ENCODE peak calls at places on chromosomes 7 and 10, in six cellular contexts. One of them, this sample, is unnamed.

GRCh38 chr7:108108131-108108530 is 22.0 kb downstream of the LAMB4 start:
- DNase-seq in IMR-90: no peak
- DNase-seq in H9: no peak
- DNase-seq in mesenchymal stem cell: no peak
- DNase-seq in trophoblast cell: no peak
- DNase-seq in H1: no peak
- DNase-seq in this sample: no peak

GRCh38 chr7:21476429-21476828 is 48.5 kb downstream of the SP4 start:
- DNase-seq in IMR-90: no peak
- DNase-seq in H9: no peak
- DNase-seq in mesenchymal stem cell: no peak
- DNase-seq in trophoblast cell: no peak
- DNase-seq in H1: no peak
- DNase-seq in this sample: no peak

GRCh38 chr10:35307297-35307696 is 29.0 kb upstream of the CCNY start:
- DNase-seq in IMR-90: peak
- DNase-seq in H9: no peak
- DNase-seq in mesenchymal stem cell: no peak
- DNase-seq in trophoblast cell: no peak
- DNase-seq in H1: no peak
- DNase-seq in this sample: no peak

GRCh38 chr10:71880425-71881306 is 29.6 kb upstream of the PSAP start:
- DNase-seq in IMR-90: no peak
- DNase-seq in H9: no peak
- DNase-seq in mesenchymal stem cell: no peak
- DNase-seq in trophoblast cell: no peak
- DNase-seq in H1: no peak
- DNase-seq in this sample: no peak

GRCh38 chr10:11715815-11716494 is 26.2 kb upstream of the ECHDC3 start:
- DNase-seq in IMR-90: no peak
- DNase-seq in H9: no peak
- DNase-seq in mesenchymal stem cell: no peak
- DNase-seq in trophoblast cell: no peak
- DNase-seq in H1: no peak
- DNase-seq in this sample: no peak

GRCh38 chr7:424961-425793 is 94.5 kb downstream of the PDGFA start:
- DNase-seq in IMR-90: no peak
- DNase-seq in H9: no peak
- DNase-seq in mesenchymal stem cell: no peak
- DNase-seq in trophoblast cell: no peak
- DNase-seq in H1: no peak
- DNase-seq in this sample: no peak

GRCh38 chr7:103679156-103680132 is 233.4 kb upstream of the SLC26A5 start:
- DNase-seq in IMR-90: peak
- DNase-seq in H9: no peak
- DNase-seq in mesenchymal stem cell: no peak
- DNase-seq in trophoblast cell: no peak
- DNase-seq in H1: no peak
- DNase-seq in this sample: no peak

GRCh38 chr7:94580601-94581000 is 71.0 kb downstream of the CASD1 start:
- DNase-seq in IMR-90: peak
- DNase-seq in H9: no peak
- DNase-seq in mesenchymal stem cell: peak
- DNase-seq in trophoblast cell: peak
- DNase-seq in H1: no peak
- DNase-seq in this sample: peak

GRCh38 chr10:44982114-44982460 is 3.5 kb upstream of the DEPP1 start:
- DNase-seq in IMR-90: no peak
- DNase-seq in H9: no peak
- DNase-seq in mesenchymal stem cell: no peak
- DNase-seq in trophoblast cell: no peak
- DNase-seq in H1: no peak
- DNase-seq in this sample: no peak

GRCh38 chr7:82423446-82423845 is 20.1 kb downstream of the CACNA2D1 start:
- DNase-seq in IMR-90: no peak
- DNase-seq in H9: no peak
- DNase-seq in mesenchymal stem cell: no peak
- DNase-seq in trophoblast cell: no peak
- DNase-seq in H1: no peak
- DNase-seq in this sample: no peak

GRCh38 chr10:25174461-25175230 is at the start of gene GPR158:
- DNase-seq in IMR-90: peak
- DNase-seq in H9: peak
- DNase-seq in mesenchymal stem cell: peak
- DNase-seq in trophoblast cell: peak
- DNase-seq in H1: peak
- DNase-seq in this sample: peak

GRCh38 chr10:71323407-71323806 is 4.3 kb downstream of the SLC29A3 start:
- DNase-seq in IMR-90: peak
- DNase-seq in H9: no peak
- DNase-seq in mesenchymal stem cell: peak
- DNase-seq in trophoblast cell: peak
- DNase-seq in H1: no peak
- DNase-seq in this sample: peak

GRCh38 chr10:51397695-51398094 is 301.7 kb downstream of the CSTF2T start:
- DNase-seq in IMR-90: peak
- DNase-seq in H9: no peak
- DNase-seq in mesenchymal stem cell: no peak
- DNase-seq in trophoblast cell: no peak
- DNase-seq in H1: no peak
- DNase-seq in this sample: no peak

GRCh38 chr10:11707936-11708335 is 34.2 kb upstream of the ECHDC3 start:
- DNase-seq in IMR-90: no peak
- DNase-seq in H9: no peak
- DNase-seq in mesenchymal stem cell: no peak
- DNase-seq in trophoblast cell: peak
- DNase-seq in H1: no peak
- DNase-seq in this sample: no peak

GRCh38 chr7:27409776-27410175 is 167.2 kb downstream of the EVX1 start:
- DNase-seq in IMR-90: no peak
- DNase-seq in H9: no peak
- DNase-seq in mesenchymal stem cell: peak
- DNase-seq in trophoblast cell: no peak
- DNase-seq in H1: no peak
- DNase-seq in this sample: peak

GRCh38 chr7:46153583-46153950 is 232.5 kb upstream of the IGFBP3 start:
- DNase-seq in IMR-90: no peak
- DNase-seq in H9: no peak
- DNase-seq in mesenchymal stem cell: no peak
- DNase-seq in trophoblast cell: no peak
- DNase-seq in H1: no peak
- DNase-seq in this sample: no peak

GRCh38 chr7:100887186-100887954 is 2.1 kb downstream of the UFSP1 start:
- DNase-seq in IMR-90: no peak
- DNase-seq in H9: no peak
- DNase-seq in mesenchymal stem cell: no peak
- DNase-seq in trophoblast cell: no peak
- DNase-seq in H1: no peak
- DNase-seq in this sample: no peak

GRCh38 chr10:49610015-49610734 is at the start of gene SLC18A3:
- DNase-seq in IMR-90: no peak
- DNase-seq in H9: peak
- DNase-seq in mesenchymal stem cell: no peak
- DNase-seq in trophoblast cell: no peak
- DNase-seq in H1: no peak
- DNase-seq in this sample: no peak

GRCh38 chr10:14579405-14579804 is 195.3 kb downstream of the FAM107B start:
- DNase-seq in IMR-90: peak
- DNase-seq in H9: no peak
- DNase-seq in mesenchymal stem cell: no peak
- DNase-seq in trophoblast cell: no peak
- DNase-seq in H1: no peak
- DNase-seq in this sample: no peak

GRCh38 chr7:106623846-106624245 is 37.1 kb downstream of the CCDC71L start:
- DNase-seq in IMR-90: peak
- DNase-seq in H9: no peak
- DNase-seq in mesenchymal stem cell: peak
- DNase-seq in trophoblast cell: peak
- DNase-seq in H1: no peak
- DNase-seq in this sample: no peak

GRCh38 chr10:43873717-43874116 is 225.0 kb upstream of the ZNF32 start:
- DNase-seq in IMR-90: no peak
- DNase-seq in H9: no peak
- DNase-seq in mesenchymal stem cell: no peak
- DNase-seq in trophoblast cell: no peak
- DNase-seq in H1: no peak
- DNase-seq in this sample: no peak

GRCh38 chr7:137074386-137075030 is 206.1 kb downstream of the CHRM2 start:
- DNase-seq in IMR-90: peak
- DNase-seq in H9: no peak
- DNase-seq in mesenchymal stem cell: peak
- DNase-seq in trophoblast cell: no peak
- DNase-seq in H1: no peak
- DNase-seq in this sample: no peak

GRCh38 chr10:44966816-44967509 is 7.4 kb downstream of the RASSF4 start:
- DNase-seq in IMR-90: no peak
- DNase-seq in H9: peak
- DNase-seq in mesenchymal stem cell: peak
- DNase-seq in trophoblast cell: no peak
- DNase-seq in H1: no peak
- DNase-seq in this sample: no peak

GRCh38 chr10:29857843-29858242 is 201.5 kb downstream of the JCAD start:
- DNase-seq in IMR-90: no peak
- DNase-seq in H9: no peak
- DNase-seq in mesenchymal stem cell: no peak
- DNase-seq in trophoblast cell: no peak
- DNase-seq in H1: no peak
- DNase-seq in this sample: no peak

GRCh38 chr10:2897619-2898508 is 169.5 kb upstream of the PFKP start:
- DNase-seq in IMR-90: no peak
- DNase-seq in H9: no peak
- DNase-seq in mesenchymal stem cell: peak
- DNase-seq in trophoblast cell: no peak
- DNase-seq in H1: no peak
- DNase-seq in this sample: no peak

GRCh38 chr10:2900530-2900929 is 166.8 kb upstream of the PFKP start:
- DNase-seq in IMR-90: no peak
- DNase-seq in H9: no peak
- DNase-seq in mesenchymal stem cell: no peak
- DNase-seq in trophoblast cell: no peak
- DNase-seq in H1: no peak
- DNase-seq in this sample: no peak

GRCh38 chr10:2895616-2896196 is 171.6 kb upstream of the PFKP start:
- DNase-seq in IMR-90: no peak
- DNase-seq in H9: no peak
- DNase-seq in mesenchymal stem cell: no peak
- DNase-seq in trophoblast cell: no peak
- DNase-seq in H1: no peak
- DNase-seq in this sample: no peak

GRCh38 chr10:2898509-2898860 is 168.9 kb upstream of the PFKP start:
- DNase-seq in IMR-90: no peak
- DNase-seq in H9: no peak
- DNase-seq in mesenchymal stem cell: no peak
- DNase-seq in trophoblast cell: no peak
- DNase-seq in H1: no peak
- DNase-seq in this sample: no peak

GRCh38 chr10:2899246-2899645 is 168.1 kb upstream of the PFKP start:
- DNase-seq in IMR-90: no peak
- DNase-seq in H9: no peak
- DNase-seq in mesenchymal stem cell: no peak
- DNase-seq in trophoblast cell: no peak
- DNase-seq in H1: no peak
- DNase-seq in this sample: no peak
- H3K23ac ChIP-seq in IMR-90: no peak
- H3K23ac ChIP-seq in H9: no peak
- H3K23ac ChIP-seq in mesenchymal stem cell: no peak
- H3K23ac ChIP-seq in trophoblast cell: no peak
- H3K23ac ChIP-seq in H1: no peak
- H3K23ac ChIP-seq in this sample: no peak

DNA sequence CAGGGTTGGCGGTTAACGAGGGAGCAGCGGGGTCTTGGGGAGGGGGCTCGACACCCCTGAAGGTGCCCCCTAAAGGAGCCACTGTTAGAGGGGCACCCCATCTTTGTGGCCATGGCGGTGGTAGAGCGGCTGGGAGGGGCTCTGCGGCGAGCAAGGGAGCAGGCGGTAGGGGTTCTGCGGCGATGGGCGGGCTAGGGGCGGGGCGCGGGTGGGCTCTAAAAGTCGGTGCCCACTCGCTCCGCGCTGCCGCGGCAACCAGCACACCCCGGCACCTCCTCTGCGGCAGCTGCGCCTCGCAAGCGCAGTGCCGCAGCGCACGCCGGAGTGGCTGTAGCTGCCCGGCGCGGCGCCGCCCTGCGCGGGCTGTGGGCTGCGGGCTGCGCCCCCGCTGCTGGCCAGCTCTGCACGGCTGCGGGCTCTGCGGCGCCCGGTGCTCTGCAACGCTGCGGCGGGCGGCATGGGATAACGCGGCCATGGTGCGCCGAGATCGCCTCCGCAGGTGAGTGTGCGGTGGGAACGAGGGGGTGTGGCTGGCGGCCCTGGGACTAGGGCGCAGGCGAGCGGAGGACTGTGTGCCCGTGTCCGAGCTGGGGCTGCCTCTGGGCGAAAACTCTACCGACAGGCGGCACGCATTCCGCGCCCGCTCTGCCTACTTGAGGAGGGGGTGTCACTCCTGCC is at the start of gene MEST:
- DNase-seq in IMR-90: peak
- DNase-seq in H9: peak
- DNase-seq in mesenchymal stem cell: peak
- DNase-seq in trophoblast cell: peak
- DNase-seq in H1: no peak
- DNase-seq in this sample: no peak
- H3K23ac ChIP-seq in IMR-90: peak
- H3K23ac ChIP-seq in H9: no peak
- H3K23ac ChIP-seq in mesenchymal stem cell: no peak
- H3K23ac ChIP-seq in trophoblast cell: no peak
- H3K23ac ChIP-seq in H1: no peak
- H3K23ac ChIP-seq in this sample: no peak

DNA sequence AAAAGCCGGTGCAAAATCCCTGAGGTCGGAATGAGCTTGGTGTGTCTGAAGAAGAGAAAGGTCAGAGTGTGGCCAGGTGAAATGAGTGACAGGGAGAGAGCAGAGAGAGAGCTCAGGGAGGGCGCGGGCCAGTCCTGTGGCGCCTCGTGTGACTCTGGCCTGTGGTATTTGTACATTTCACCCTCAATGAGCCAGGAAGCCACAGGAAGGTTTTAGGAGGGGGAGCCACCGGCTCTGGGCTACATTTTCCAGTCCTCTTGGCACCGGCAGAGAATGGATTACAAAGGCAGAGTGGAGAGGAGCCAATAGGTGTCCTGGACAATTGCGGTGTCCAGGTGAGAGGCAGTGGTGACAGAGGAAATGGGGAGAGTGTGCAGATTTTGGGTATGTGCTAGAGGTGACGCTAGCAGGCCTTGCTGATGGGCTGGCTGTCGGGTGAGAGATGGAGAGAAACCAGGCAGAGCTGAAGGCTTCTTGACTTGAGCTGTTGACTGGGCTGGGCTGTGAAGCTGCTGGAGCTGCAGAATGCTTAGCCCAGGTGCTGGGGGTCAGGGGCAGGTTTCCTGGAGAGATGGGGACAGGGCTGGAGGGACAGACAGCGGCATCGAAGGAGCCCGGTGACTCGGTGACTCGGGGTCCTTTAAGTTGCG is 38.1 kb downstream of the COL13A1 start:
- DNase-seq in IMR-90: peak
- DNase-seq in H9: no peak
- DNase-seq in mesenchymal stem cell: peak
- DNase-seq in trophoblast cell: peak
- DNase-seq in H1: no peak
- DNase-seq in this sample: peak
- H3K23ac ChIP-seq in IMR-90: peak
- H3K23ac ChIP-seq in H9: no peak
- H3K23ac ChIP-seq in mesenchymal stem cell: no peak
- H3K23ac ChIP-seq in trophoblast cell: no peak
- H3K23ac ChIP-seq in H1: no peak
- H3K23ac ChIP-seq in this sample: no peak

GRCh38 chr10:78343266-78343665 is 309.6 kb downstream of the RPS24 start:
- DNase-seq in IMR-90: no peak
- DNase-seq in H9: peak
- DNase-seq in mesenchymal stem cell: no peak
- DNase-seq in trophoblast cell: no peak
- DNase-seq in H1: no peak
- DNase-seq in this sample: no peak
- H3K23ac ChIP-seq in IMR-90: no peak
- H3K23ac ChIP-seq in H9: no peak
- H3K23ac ChIP-seq in mesenchymal stem cell: no peak
- H3K23ac ChIP-seq in trophoblast cell: no peak
- H3K23ac ChIP-seq in H1: no peak
- H3K23ac ChIP-seq in this sample: no peak